ENCODE peak calls at places on chromosomes 11 and 22, in ten cellular contexts. M is PC-3, R is AG04450, W is vagina, O is RWPE1, K is heart right ventricle, X is dorsolateral prefrontal cortex, H is body of pancreas, Q is hepatocyte, D is endodermal cell. C is an unnamed sample.

GRCh38 chr11:85299247-85299646 is 327.9 kb downstream of the DLG2 start:
- DNase-seq in M (peak), Q (peak), H (no peak), W (no peak), D (no peak), K (no peak), X (no peak), R (no peak), O (no peak), C (no peak)

GRCh38 chr11:134048028-134048427 is 20.8 kb upstream of the JAM3 start:
- DNase-seq in D (no peak), R (no peak), K (no peak), O (no peak), M (no peak), Q (no peak), H (no peak), X (no peak), W (no peak), C (no peak)

GRCh38 chr22:38172489-38173155 is 9.0 kb downstream of the PLA2G6 start:
- DNase-seq in H (peak), X (no peak), D (no peak), W (no peak), R (no peak), Q (no peak), K (peak), M (peak), O (no peak), C (no peak)

GRCh38 chr22:45709866-45710265 is 38.2 kb downstream of the ATXN10 start:
- DNase-seq in K (no peak), H (no peak), O (no peak), Q (no peak), M (peak), R (no peak), D (no peak), X (no peak), W (no peak), C (no peak)

GRCh38 chr22:39967103-39967829 is 7.1 kb downstream of the TMA7B start:
- DNase-seq in X (no peak), W (no peak), R (no peak), Q (peak), O (no peak), D (no peak), H (peak), M (peak), K (no peak), C (no peak)

GRCh38 chr11:47099213-47099917 is 77.3 kb downstream of the ARFGAP2 start:
- DNase-seq in O (no peak), Q (no peak), H (peak), X (no peak), D (no peak), R (no peak), M (no peak), K (no peak), W (no peak), C (no peak)

GRCh38 chr11:84289381-84289906 is 1003.3 kb upstream of the CCDC90B start:
- DNase-seq in D (no peak), R (peak), M (peak), Q (peak), O (peak), W (no peak), X (no peak), K (no peak), H (no peak), C (peak)

GRCh38 chr22:20185750-20186149 is 34.9 kb upstream of the CCDC188 start:
- DNase-seq in R (no peak), O (no peak), M (no peak), D (no peak), X (no peak), H (no peak), W (no peak), K (no peak), Q (no peak), C (no peak)

GRCh38 chr11:95055273-95055897 is 6.2 kb downstream of the KDM4F start:
- DNase-seq in D (no peak), R (no peak), M (no peak), W (no peak), X (no peak), H (no peak), O (no peak), K (no peak), Q (no peak), C (no peak)

GRCh38 chr11:72625746-72626636 is 48.2 kb downstream of the PDE2A start:
- DNase-seq in W (no peak), R (no peak), X (no peak), D (no peak), O (no peak), Q (peak), M (no peak), H (peak), K (peak), C (no peak)

GRCh38 chr11:127006311-127006710 is 5.7 kb upstream of the KIRREL3 start:
- DNase-seq in M (no peak), H (no peak), D (no peak), W (no peak), Q (no peak), X (no peak), O (no peak), K (no peak), R (no peak), C (no peak)

GRCh38 chr11:70313945-70314344 is 43.5 kb downstream of the PPFIA1 start:
- DNase-seq in M (no peak), H (no peak), W (no peak), O (no peak), X (no peak), Q (no peak), D (no peak), R (no peak), K (no peak), C (no peak)

GRCh38 chr22:44119669-44120313 is 60.9 kb upstream of the PARVG start:
- DNase-seq in Q (no peak), X (no peak), W (no peak), R (no peak), H (no peak), O (no peak), M (no peak), D (no peak), K (no peak), C (no peak)

GRCh38 chr11:87391501-87391900 is 353.8 kb downstream of the TMEM135 start:
- DNase-seq in O (no peak), R (no peak), Q (no peak), X (no peak), D (no peak), W (no peak), K (no peak), H (no peak), M (no peak), C (no peak)

GRCh38 chr11:41403462-41403861 is 56.0 kb downstream of the LRRC4C start:
- DNase-seq in Q (no peak), W (no peak), X (no peak), D (no peak), M (no peak), R (no peak), H (no peak), O (no peak), K (no peak), C (no peak)

GRCh38 chr11:12761029-12761428 is 86.8 kb downstream of the TEAD1 start:
- DNase-seq in K (no peak), Q (no peak), O (peak), M (peak), X (no peak), D (no peak), W (no peak), R (peak), H (no peak), C (no peak)

GRCh38 chr11:92941676-92942571 is 27.5 kb upstream of the MTNR1B start:
- DNase-seq in H (peak), W (no peak), K (no peak), O (peak), D (no peak), R (no peak), X (no peak), M (peak), Q (peak), C (no peak)

GRCh38 chr11:63779044-63779443 is 10.5 kb upstream of the ZFTA start:
- DNase-seq in M (no peak), O (no peak), D (no peak), R (no peak), Q (no peak), H (no peak), K (no peak), W (no peak), X (no peak), C (no peak)

GRCh38 chr11:11620966-11621880 is 582 bp downstream of the GALNT18 start:
- DNase-seq in M (peak), D (peak), O (peak), Q (peak), H (peak), X (peak), W (no peak), R (no peak), K (peak), C (no peak)

GRCh38 chr11:3984896-3985295 is 109.7 kb upstream of the RRM1 start:
- DNase-seq in H (no peak), R (no peak), K (no peak), X (peak), O (no peak), M (no peak), Q (peak), D (peak), W (no peak), C (no peak)

GRCh38 chr11:13224324-13224723 is 53.3 kb upstream of the BMAL1 start:
- DNase-seq in O (no peak), K (no peak), Q (no peak), H (no peak), D (no peak), W (no peak), X (no peak), M (no peak), R (no peak), C (no peak)

GRCh38 chr11:85947431-85948272 is 92.5 kb downstream of the CCDC83 start:
- DNase-seq in X (no peak), O (peak), H (peak), Q (peak), D (no peak), R (peak), K (no peak), M (peak), W (no peak), C (no peak)

GRCh38 chr22:50720301-50720845 is 17.6 kb upstream of the ACR start:
- DNase-seq in M (no peak), W (no peak), X (no peak), R (no peak), K (no peak), Q (peak), D (peak), O (no peak), H (no peak), C (no peak)

GRCh38 chr11:101434241-101434640 is 149.6 kb downstream of the TRPC6 start:
- DNase-seq in X (no peak), Q (no peak), R (no peak), O (no peak), K (no peak), D (no peak), H (no peak), W (no peak), M (no peak), C (no peak)

GRCh38 chr11:13354335-13354734 is 76.7 kb downstream of the BMAL1 start:
- DNase-seq in M (peak), W (no peak), R (no peak), H (no peak), O (no peak), K (no peak), Q (no peak), X (no peak), D (peak), C (no peak)

GRCh38 chr11:134740590-134741342 is 328.7 kb upstream of the B3GAT1 start:
- DNase-seq in D (no peak), Q (no peak), R (no peak), W (no peak), O (no peak), H (no peak), K (no peak), X (no peak), M (no peak), C (no peak)

GRCh38 chr11:27524155-27524554 is 17.6 kb upstream of the LIN7C start:
- DNase-seq in X (no peak), Q (no peak), M (peak), O (peak), K (no peak), R (no peak), D (peak), W (no peak), H (no peak), C (peak)

GRCh38 chr11:46352063-46352841 is 5.0 kb downstream of the DGKZ start:
- DNase-seq in H (peak), X (peak), O (no peak), D (peak), K (peak), M (peak), R (no peak), Q (peak), W (no peak), C (no peak)

GRCh38 chr11:60866911-60867870 is at the start of gene ZP1:
- DNase-seq in H (no peak), W (no peak), R (no peak), D (no peak), Q (no peak), M (peak), K (no peak), X (no peak), O (no peak), C (no peak)

GRCh38 chr11:12801976-12802375 is 127.8 kb downstream of the TEAD1 start:
- DNase-seq in K (no peak), D (no peak), O (no peak), X (no peak), R (no peak), Q (no peak), W (no peak), M (peak), H (no peak), C (no peak)

GRCh38 chr11:44096360-44097188 is 1.1 kb downstream of the EXT2 start:
- DNase-seq in H (no peak), W (no peak), D (no peak), K (no peak), X (no peak), Q (peak), R (no peak), O (peak), M (peak), C (peak)

GRCh38 chr22:25765016-25765367 is 23.0 kb downstream of the MYO18B start:
- DNase-seq in M (no peak), H (no peak), D (no peak), K (no peak), Q (no peak), W (no peak), X (peak), R (no peak), O (no peak), C (no peak)

GRCh38 chr11:23789200-23789853 is 707.5 kb upstream of the LUZP2 start:
- DNase-seq in R (no peak), X (no peak), D (no peak), O (no peak), M (no peak), H (peak), W (no peak), Q (no peak), K (no peak), C (no peak)

GRCh38 chr11:112652786-112653390 is 308.3 kb upstream of the NCAM1 start:
- DNase-seq in H (no peak), D (no peak), X (no peak), Q (no peak), K (no peak), M (no peak), R (no peak), O (peak), W (no peak), C (peak)

GRCh38 chr22:24503137-24503850 is 8.2 kb downstream of the UPB1 start:
- DNase-seq in M (peak), Q (peak), W (no peak), D (peak), K (peak), X (no peak), R (no peak), O (peak), H (peak), C (no peak)
- H3K27ac ChIP-seq in M (no peak), Q (no peak), W (no peak), D (no peak), K (no peak), X (no peak), R (no peak), O (no peak), H (no peak), C (no peak)

GRCh38 chr22:31814942-31815341 is 61.1 kb downstream of the DEPDC5 start:
- DNase-seq in X (no peak), Q (no peak), W (no peak), R (no peak), H (no peak), O (no peak), M (no peak), K (no peak), D (no peak), C (no peak)

GRCh38 chr22:31818481-31819392 is 64.9 kb downstream of the DEPDC5 start:
- DNase-seq in O (no peak), K (no peak), R (no peak), M (peak), D (no peak), X (no peak), W (no peak), Q (no peak), H (no peak), C (no peak)

GRCh38 chr22:31816750-31817149 is 62.9 kb downstream of the DEPDC5 start:
- DNase-seq in X (no peak), W (no peak), Q (no peak), K (no peak), D (no peak), M (no peak), H (no peak), O (no peak), R (no peak), C (no peak)

GRCh38 chr22:31812977-31813605 is 59.3 kb downstream of the DEPDC5 start:
- DNase-seq in M (no peak), H (no peak), X (no peak), O (no peak), Q (no peak), W (no peak), K (no peak), D (no peak), R (no peak), C (no peak)
- H3K27ac ChIP-seq in M (no peak), H (no peak), X (no peak), O (no peak), Q (peak), W (no peak), K (no peak), D (no peak), R (no peak), C (no peak)

GRCh38 chr11:123176785-123177184 is 18.3 kb downstream of the CLMP start:
- DNase-seq in M (no peak), K (no peak), X (no peak), D (no peak), O (no peak), H (no peak), R (no peak), W (no peak), Q (no peak), C (no peak)
- H3K27ac ChIP-seq in M (no peak), K (no peak), X (no peak), D (no peak), O (peak), H (no peak), R (peak), W (peak), Q (no peak), C (no peak)

DNA sequence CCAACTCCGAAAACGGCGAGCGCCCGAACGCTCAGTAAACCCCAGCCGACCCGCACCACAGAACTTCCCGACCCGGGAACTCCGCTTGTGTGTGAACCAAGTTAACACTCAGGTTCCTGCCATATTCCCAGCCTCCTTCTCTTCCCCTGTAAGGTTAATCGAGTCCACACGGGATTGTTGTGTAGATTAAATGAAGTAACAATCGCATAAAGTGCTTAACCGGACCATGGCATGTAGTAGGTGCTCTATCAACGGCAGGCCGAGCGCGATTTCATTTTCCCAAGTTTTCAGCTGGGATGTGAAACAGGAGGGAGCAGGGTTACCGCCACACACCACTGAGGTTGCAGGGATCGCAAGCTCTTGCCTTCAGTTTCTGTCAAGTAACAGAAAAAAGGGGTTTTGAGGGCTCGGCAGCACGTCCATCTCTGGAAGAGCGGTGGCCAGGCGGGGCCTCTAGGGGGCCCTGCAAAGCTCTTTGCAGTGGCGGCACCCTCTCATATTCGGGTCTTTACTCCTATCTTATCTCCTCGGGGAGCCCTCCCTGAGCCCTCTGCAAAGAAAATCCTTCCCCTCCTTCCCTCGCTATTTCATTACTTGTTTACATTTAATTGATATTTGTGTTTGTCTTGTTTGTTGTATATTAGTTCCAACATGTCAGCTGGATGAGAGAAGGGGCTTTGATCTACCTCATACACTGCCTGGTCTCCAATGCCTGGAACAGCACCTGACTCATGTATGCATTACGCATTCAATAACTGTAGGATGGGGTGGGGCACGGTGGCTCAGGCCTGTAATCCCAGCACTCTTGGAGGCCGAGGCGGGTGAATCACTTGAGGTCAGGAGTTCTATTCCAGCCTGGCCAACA is 792 bp upstream of the PLEKHA7 start:
- DNase-seq in R (no peak), H (no peak), X (no peak), D (peak), W (no peak), Q (peak), K (no peak), O (peak), M (peak), C (peak)
- H3K27ac ChIP-seq in R (no peak), H (peak), X (no peak), D (no peak), W (no peak), Q (peak), K (peak), O (no peak), M (peak), C (peak)

GRCh38 chr22:35314161-35314942 is 14.7 kb downstream of the TOM1 start:
- DNase-seq in O (no peak), R (no peak), X (no peak), K (no peak), D (peak), W (peak), H (no peak), Q (no peak), M (no peak), C (no peak)
- H3K27ac ChIP-seq in O (peak), R (no peak), X (no peak), K (peak), D (no peak), W (peak), H (peak), Q (peak), M (no peak), C (peak)

GRCh38 chr11:19474211-19474610 is 233.5 kb upstream of the E2F8 start:
- DNase-seq in X (no peak), Q (no peak), O (no peak), H (no peak), W (no peak), R (no peak), K (no peak), M (no peak), D (no peak), C (no peak)
- H3K27ac ChIP-seq in X (no peak), Q (no peak), O (no peak), H (no peak), W (no peak), R (no peak), K (no peak), M (no peak), D (no peak), C (no peak)

GRCh38 chr22:46792061-46792796 is 29.8 kb downstream of the TBC1D22A start:
- DNase-seq in K (no peak), M (no peak), W (no peak), O (no peak), X (no peak), H (no peak), D (peak), Q (no peak), R (no peak), C (no peak)

GRCh38 chr22:46792841-46793261 is 30.4 kb downstream of the TBC1D22A start:
- DNase-seq in Q (no peak), K (peak), D (no peak), W (no peak), X (no peak), M (no peak), R (no peak), H (no peak), O (no peak), C (no peak)

GRCh38 chr22:46789992-46790391 is 27.5 kb downstream of the TBC1D22A start:
- DNase-seq in R (no peak), D (peak), Q (no peak), O (no peak), K (no peak), H (no peak), W (no peak), X (no peak), M (no peak), C (no peak)

GRCh38 chr22:46791201-46791731 is 28.8 kb downstream of the TBC1D22A start:
- DNase-seq in R (no peak), W (no peak), K (no peak), H (peak), Q (no peak), O (peak), D (peak), M (no peak), X (peak), C (no peak)

GRCh38 chr22:46788426-46789168 is 26.1 kb downstream of the TBC1D22A start:
- DNase-seq in X (no peak), M (no peak), R (no peak), K (no peak), O (no peak), D (no peak), W (no peak), H (no peak), Q (no peak), C (no peak)
- H3K27ac ChIP-seq in X (no peak), M (no peak), R (no peak), K (no peak), O (peak), D (no peak), W (no peak), H (no peak), Q (no peak), C (no peak)

GRCh38 chr11:122024278-122024677 is 91.7 kb downstream of the BLID start:
- DNase-seq in W (no peak), K (no peak), Q (no peak), D (no peak), M (peak), O (no peak), H (no peak), X (no peak), R (no peak), C (no peak)
- H3K27ac ChIP-seq in W (no peak), K (no peak), Q (no peak), D (no peak), M (no peak), O (no peak), H (no peak), X (no peak), R (no peak), C (no peak)

GRCh38 chr11:98711011-98711410 is 309.7 kb upstream of the CNTN5 start:
- DNase-seq in W (no peak), K (no peak), R (no peak), Q (no peak), O (no peak), X (no peak), M (no peak), D (no peak), H (no peak), C (no peak)
- H3K27ac ChIP-seq in W (no peak), K (no peak), R (no peak), Q (no peak), O (no peak), X (no peak), M (no peak), D (no peak), H (no peak), C (no peak)